ENCODE peak calls at places on chromosomes 4 and X, in six cellular contexts. S, K, J, V, H and L are unnamed samples.
A peak's percentile ranks its signal among the peaks of the same experiment; 100 is the strongest.

GRCh38 chr4:111988514-111988913 is 156.7 kb upstream of the FAM241A start:
- DNase-seq in S (no peak), K (no peak), J (no peak), V (no peak), H (no peak), L (no peak)

GRCh38 chrX:123983240-123983639 is 21.7 kb downstream of the STAG2 start:
- DNase-seq in S (no peak), K (no peak), J (no peak), V (no peak), H (no peak), L (no peak)

GRCh38 chrX:47608130-47608810 is 11.4 kb downstream of the SYN1 start:
- DNase-seq in S (no peak), K (no peak), J (no peak), V (peak; percentile 57), H (no peak), L (no peak)

GRCh38 chrX:65726708-65727107 is 59.3 kb downstream of the MSN start:
- DNase-seq in S (no peak), K (no peak), J (no peak), V (no peak), H (no peak), L (no peak)

GRCh38 chr4:48635310-48635709 is 144.8 kb downstream of the FRYL start:
- DNase-seq in S (no peak), K (no peak), J (no peak), V (no peak), H (peak; percentile 33), L (no peak)

GRCh38 chr4:73127839-73128448 is 58.4 kb upstream of the COX18 start:
- DNase-seq in S (peak; percentile 4), K (peak; percentile 8), J (no peak), V (no peak), H (peak; percentile 0), L (no peak)

GRCh38 chr4:140351778-140352177 is 21.7 kb upstream of the SCOC start:
- DNase-seq in S (no peak), K (no peak), J (no peak), V (no peak), H (no peak), L (no peak)

GRCh38 chr4:17785858-17786257 is 4.4 kb upstream of the FAM184B start:
- DNase-seq in S (no peak), K (no peak), J (no peak), V (no peak), H (no peak), L (no peak)

GRCh38 chrX:41153453-41153852 is 68.2 kb downstream of the USP9X start:
- DNase-seq in S (no peak), K (no peak), J (no peak), V (no peak), H (no peak), L (peak; percentile 57)

GRCh38 chr4:25313194-25313895 is 771 bp downstream of the ZCCHC4 start:
- DNase-seq in S (no peak), K (no peak), J (no peak), V (no peak), H (no peak), L (no peak)

GRCh38 chr4:18020145-18020670 is 1.3 kb downstream of the LCORL start:
- DNase-seq in S (no peak), K (no peak), J (no peak), V (no peak), H (peak; percentile 9), L (peak; percentile 18)

GRCh38 chrX:7088968-7089615 is 58.4 kb upstream of the STS start:
- DNase-seq in S (peak; percentile 18), K (no peak), J (peak; percentile 33), V (no peak), H (no peak), L (no peak)

GRCh38 chrX:33307954-33308353 is 96.6 kb upstream of the DMD start:
- DNase-seq in S (no peak), K (no peak), J (no peak), V (no peak), H (peak; percentile 0), L (peak; percentile 1)

GRCh38 chrX:47456080-47456479 is 26.9 kb downstream of the ZNF41 start:
- DNase-seq in S (no peak), K (no peak), J (no peak), V (no peak), H (no peak), L (no peak)

GRCh38 chr4:154622598-154622997 is 10.1 kb upstream of the FGG start:
- DNase-seq in S (peak; percentile 7), K (peak; percentile 42), J (no peak), V (no peak), H (peak; percentile 36), L (peak; percentile 22)

GRCh38 chr4:127997534-127998388 is 32.6 kb downstream of the ABHD18 start:
- DNase-seq in S (peak; percentile 1), K (peak; percentile 58), J (no peak), V (no peak), H (peak; percentile 73), L (peak; percentile 29)

GRCh38 chrX:31333181-31333831 is 261.5 kb upstream of the FTHL17 start:
- DNase-seq in S (no peak), K (no peak), J (no peak), V (no peak), H (peak; percentile 74), L (peak; percentile 2)

GRCh38 chr4:145937990-145938611 is 522 bp downstream of the ZNF827 start:
- DNase-seq in S (peak; percentile 29), K (no peak), J (peak; percentile 8), V (no peak), H (peak; percentile 26), L (peak; percentile 22)

GRCh38 chrX:76802698-76803097 is 375.2 kb downstream of the MAGEE1 start:
- DNase-seq in S (no peak), K (peak; percentile 1), J (no peak), V (no peak), H (peak; percentile 1), L (no peak)

GRCh38 chrX:131704136-131704695 is 160.3 kb downstream of the OR13H1 start:
- DNase-seq in S (peak; percentile 85), K (peak; percentile 55), J (peak; percentile 78), V (peak; percentile 70), H (peak; percentile 1), L (no peak)

GRCh38 chr4:95204873-95205272 is 343.9 kb downstream of the UNC5C start:
- DNase-seq in S (no peak), K (peak; percentile 7), J (no peak), V (no peak), H (no peak), L (no peak)

GRCh38 chr4:48343531-48343930 is 2.2 kb downstream of the SLAIN2 start:
- DNase-seq in S (no peak), K (no peak), J (no peak), V (no peak), H (no peak), L (peak; percentile 18)

GRCh38 chr4:93433840-93434239 is 394.7 kb upstream of the ATOH1 start:
- DNase-seq in S (no peak), K (no peak), J (no peak), V (no peak), H (no peak), L (no peak)

GRCh38 chr4:127988638-127989037 is 23.4 kb downstream of the ABHD18 start:
- DNase-seq in S (no peak), K (no peak), J (no peak), V (no peak), H (no peak), L (no peak)